ENCODE peak calls at places on chromosome 16, in eight cellular contexts. X, S, U, P, Y, Z, B and E are unnamed samples.

GRCh38 chr16:19001788-19002187 is 18.1 kb downstream of the TMC7 start:
- DNase-seq in X (no peak), S (no peak), U (peak), P (no peak), Y (no peak), Z (no peak), B (peak), E (no peak)

GRCh38 chr16:3490911-3491629 is 4.2 kb downstream of the C16orf90 start:
- DNase-seq in X (no peak), S (no peak), U (no peak), P (peak), Y (no peak), Z (no peak), B (no peak), E (no peak)

GRCh38 chr16:80014241-80014939 is 413.9 kb upstream of the MAF start:
- DNase-seq in X (no peak), S (no peak), U (no peak), P (no peak), Y (no peak), Z (no peak), B (peak), E (no peak)

GRCh38 chr16:9047689-9048301 is 43.6 kb upstream of the HAPSTR1 start:
- DNase-seq in X (peak), S (peak), U (peak), P (peak), Y (peak), Z (peak), B (peak), E (peak)

GRCh38 chr16:27972500-27972899 is 91.0 kb downstream of the GSG1L start:
- DNase-seq in X (peak), S (peak), U (peak), P (peak), Y (peak), Z (no peak), B (peak), E (peak)

GRCh38 chr16:78452030-78452429 is 352.6 kb downstream of the WWOX start:
- DNase-seq in X (no peak), S (no peak), U (no peak), P (no peak), Y (no peak), Z (no peak), B (no peak), E (no peak)

GRCh38 chr16:1438229-1439057 is 5.9 kb downstream of the CCDC154 start:
- DNase-seq in X (no peak), S (no peak), U (no peak), P (no peak), Y (no peak), Z (no peak), B (no peak), E (no peak)

GRCh38 chr16:50622643-50623369 is 58.3 kb downstream of the SNX20 start:
- DNase-seq in X (no peak), S (no peak), U (no peak), P (no peak), Y (no peak), Z (no peak), B (no peak), E (no peak)

GRCh38 chr16:50059669-50060068 is 6.1 kb upstream of the HEATR3 start:
- DNase-seq in X (no peak), S (no peak), U (no peak), P (no peak), Y (no peak), Z (no peak), B (no peak), E (no peak)

GRCh38 chr16:87607223-87607622 is 4.9 kb downstream of the JPH3 start:
- DNase-seq in X (no peak), S (no peak), U (no peak), P (no peak), Y (no peak), Z (no peak), B (no peak), E (no peak)